ENCODE peak calls at places on chromosomes 6 and 20, in six cellular contexts. Z, L, D, P, C and H are unnamed samples.

GRCh38 chr6:118281291-118281690 is 266.8 kb upstream of the PLN start:
- DNase-seq in Z (no peak), L (no peak), D (no peak), P (no peak), C (no peak), H (no peak)

GRCh38 chr20:37364013-37364926 is 18.3 kb downstream of the SRC start:
- DNase-seq in Z (no peak), L (no peak), D (no peak), P (peak; percentile 35), C (no peak), H (no peak)

GRCh38 chr6:107538856-107539387 is 49.0 kb downstream of the SOBP start:
- DNase-seq in Z (no peak), L (no peak), D (no peak), P (no peak), C (no peak), H (no peak)

GRCh38 chr6:36392621-36393020 is 5.2 kb upstream of the ETV7 start:
- DNase-seq in Z (no peak), L (no peak), D (no peak), P (no peak), C (no peak), H (no peak)

GRCh38 chr6:11974089-11974488 is 38.0 kb upstream of the HIVEP1 start:
- DNase-seq in Z (peak; percentile 26), L (no peak), D (no peak), P (no peak), C (no peak), H (no peak)

GRCh38 chr6:21900730-21901129 is 307.2 kb downstream of the SOX4 start:
- DNase-seq in Z (peak; percentile 89), L (no peak), D (no peak), P (no peak), C (no peak), H (no peak)

GRCh38 chr6:69894578-69895347 is 28.4 kb downstream of the COL19A1 start:
- DNase-seq in Z (peak; percentile 4), L (no peak), D (no peak), P (no peak), C (no peak), H (no peak)

GRCh38 chr6:73648166-73648565 is 5.6 kb downstream of the SLC17A5 start:
- DNase-seq in Z (no peak), L (no peak), D (no peak), P (no peak), C (no peak), H (no peak)

GRCh38 chr6:43355862-43356590 is 13.4 kb downstream of the ZNF318 start:
- DNase-seq in Z (peak; percentile 15), L (no peak), D (no peak), P (no peak), C (no peak), H (no peak)

GRCh38 chr20:41697861-41698559 is 79.8 kb upstream of the CHD6 start:
- DNase-seq in Z (peak; percentile 70), L (no peak), D (no peak), P (no peak), C (peak; percentile 23), H (no peak)
- TF ChIP-seq CTCF in Z (peak; percentile 96), L (peak; percentile 25), D (peak; percentile 58), P (peak; percentile 80), C (peak; percentile 80), H (peak; percentile 79)

GRCh38 chr20:2612073-2612472 is 40.4 kb upstream of the NOP56 start:
- DNase-seq in Z (no peak), L (no peak), D (no peak), P (no peak), C (no peak), H (no peak)

GRCh38 chr20:2616634-2617033 is 35.8 kb upstream of the NOP56 start:
- DNase-seq in Z (no peak), L (no peak), D (no peak), P (no peak), C (no peak), H (no peak)

GRCh38 chr20:2610326-2610725 is 42.1 kb upstream of the NOP56 start:
- DNase-seq in Z (no peak), L (no peak), D (no peak), P (no peak), C (no peak), H (no peak)

GRCh38 chr20:2606507-2607006 is 45.9 kb upstream of the NOP56 start:
- DNase-seq in Z (no peak), L (no peak), D (no peak), P (no peak), C (no peak), H (no peak)

DNA sequence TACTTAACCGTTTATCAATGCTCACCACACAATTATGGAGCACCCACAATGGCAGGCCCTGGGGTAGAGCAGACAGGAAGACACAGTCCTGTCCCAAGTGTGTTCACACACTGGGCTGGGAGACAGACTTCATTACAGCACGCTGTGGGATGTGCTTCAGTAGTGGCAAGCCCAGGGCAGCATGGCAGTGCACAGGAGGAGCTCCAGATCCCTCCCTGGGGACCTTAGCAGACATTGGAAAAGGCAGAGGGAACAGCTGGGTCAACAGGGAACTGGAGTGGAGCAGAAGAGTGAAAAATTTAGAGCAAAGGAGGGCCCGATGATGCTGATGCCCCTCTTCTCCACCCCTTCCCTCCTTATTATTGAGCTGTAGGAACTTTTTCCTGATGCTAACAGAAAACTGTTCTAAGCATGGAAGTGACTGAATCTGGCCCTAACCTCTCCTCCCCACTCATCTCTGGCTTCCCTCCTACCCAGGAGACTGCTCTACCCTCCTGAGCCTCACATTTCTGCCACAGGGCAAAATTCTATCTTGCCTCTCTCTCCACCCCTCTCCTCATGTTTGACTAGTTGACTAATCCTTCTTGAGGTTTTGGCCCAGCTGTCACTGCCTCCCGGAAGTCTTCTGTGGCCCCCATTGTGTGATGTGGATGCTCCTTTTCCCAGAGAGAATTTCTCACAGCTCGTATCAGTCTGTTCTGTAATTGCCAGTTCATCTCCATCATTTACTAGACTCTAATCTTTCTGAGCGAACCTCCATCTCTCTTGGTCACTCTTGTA is 41.3 kb upstream of the NOP56 start:
- DNase-seq in Z (peak; percentile 45), L (no peak), D (no peak), P (no peak), C (no peak), H (no peak)
- H3K36me3 ChIP-seq in Z (no peaks in the 10 kb centered on the region), L (no peaks in the 10 kb centered on the region), D (no peaks in the 10 kb centered on the region), P (no peaks in the 10 kb centered on the region), C (no peaks in the 10 kb centered on the region), H (no peaks in the 10 kb centered on the region)

GRCh38 chr6:99613705-99614429 is 7.2 kb downstream of the PRDM13 start:
- DNase-seq in Z (no peak), L (no peak), D (no peak), P (no peak), C (no peak), H (no peak)
- TF ChIP-seq CTCF in Z (no peak), L (no peak), D (no peak), P (no peak), C (no peak), H (no peak)

DNA sequence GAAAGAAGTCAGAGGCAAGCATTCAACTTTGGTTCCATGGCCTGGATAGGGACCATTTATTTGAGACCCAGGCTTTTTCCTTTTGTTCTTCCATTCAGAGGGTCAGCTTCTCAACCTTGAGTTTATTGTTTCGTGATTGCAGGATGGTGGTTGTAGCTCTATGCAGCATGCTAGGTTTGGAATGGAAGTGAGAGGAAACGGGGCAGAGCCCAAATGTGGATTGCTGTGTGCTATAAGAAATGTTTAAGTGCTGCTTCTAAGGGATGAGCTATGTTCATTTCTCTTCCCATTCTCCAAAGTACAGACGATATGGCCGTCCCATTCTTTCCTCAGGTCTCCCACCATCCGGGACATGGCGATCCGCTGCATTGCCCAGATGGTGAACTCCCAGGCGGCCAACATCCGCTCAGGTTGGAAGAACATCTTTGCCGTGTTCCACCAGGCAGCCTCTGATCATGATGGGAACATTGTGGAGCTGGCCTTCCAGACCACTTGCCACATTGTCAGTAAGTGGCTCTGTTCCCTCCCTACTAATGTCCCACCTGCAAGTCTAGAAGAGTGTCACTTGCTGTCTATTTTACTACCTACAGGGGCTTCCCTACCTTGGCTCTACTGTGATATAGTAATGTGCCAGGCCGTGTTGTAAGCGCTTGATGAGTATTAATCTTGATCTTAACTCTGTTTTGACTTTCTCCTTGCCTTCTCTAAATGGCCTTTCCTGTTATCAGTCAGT is 36.0 kb upstream of the CSE1L start:
- DNase-seq in Z (no peak), L (no peak), D (no peak), P (no peak), C (no peak), H (no peak)
- H3K36me3 ChIP-seq in Z (peaks cover 77% of the 10 kb centered on the region), L (peaks cover 54% of the 10 kb centered on the region), D (no peaks in the 10 kb centered on the region), P (peaks cover 100% of the 10 kb centered on the region), C (no peaks in the 10 kb centered on the region), H (peaks cover 86% of the 10 kb centered on the region)

DNA sequence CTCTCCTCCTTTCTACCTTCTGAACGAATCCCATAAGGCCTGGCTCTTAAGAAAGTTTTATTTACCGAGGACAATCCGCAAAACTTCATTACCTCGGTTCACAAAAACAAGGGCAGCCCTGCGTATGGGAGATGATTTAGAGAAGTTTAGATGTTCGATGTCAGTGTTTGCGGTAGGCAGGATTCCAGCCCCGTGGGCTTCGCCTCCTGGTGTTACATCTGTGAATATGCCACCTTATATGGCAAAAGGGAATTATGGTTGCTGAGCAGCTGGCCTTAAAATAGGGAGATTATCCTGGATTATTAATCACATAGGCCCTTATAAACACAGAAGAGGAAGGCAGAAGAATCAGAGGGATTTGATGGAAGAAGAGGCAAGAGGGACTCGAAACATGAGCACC is 21.1 kb downstream of the BMP6 start:
- DNase-seq in Z (no peak), L (no peak), D (no peak), P (no peak), C (no peak), H (no peak)
- TF ChIP-seq CTCF in Z (no peak), L (no peak), D (no peak), P (no peak), C (no peak), H (no peak)